ENCODE peak calls at places on chromosome 5, in four cellular contexts. Q is IMR-90, P is GM12878, O is K562. K is an unnamed sample.
A peak's percentile ranks its signal among the peaks of the same experiment; 100 is the strongest.

GRCh38 chr5:113311301-113311700 is 123.5 kb downstream of the TSSK1B start:
- DNase-seq in Q (no peak), P (no peak), O (no peak), K (no peak)

GRCh38 chr5:104573979-104574709 is 1011.6 kb upstream of the NUDT12 start:
- DNase-seq in Q (no peak), P (no peak), O (no peak), K (no peak)

GRCh38 chr5:107661650-107662044 is 9.1 kb downstream of the EFNA5 start:
- DNase-seq in Q (no peak), P (no peak), O (no peak), K (no peak)

GRCh38 chr5:163682226-163682625 is 176.8 kb downstream of the MAT2B start:
- DNase-seq in Q (no peak), P (no peak), O (no peak), K (no peak)

GRCh38 chr5:80069251-80069650 is 34.1 kb downstream of the THBS4 start:
- DNase-seq in Q (no peak), P (no peak), O (no peak), K (no peak)

GRCh38 chr5:6480133-6481051 is 31.7 kb downstream of the UBE2QL1 start:
- DNase-seq in Q (no peak), P (peak; percentile 67), O (peak; percentile 61), K (no peak)

GRCh38 chr5:108786806-108787483 is 39.2 kb downstream of the FER start:
- DNase-seq in Q (no peak), P (no peak), O (no peak), K (no peak)

GRCh38 chr5:54087436-54087835 is 222.9 kb downstream of the ARL15 start:
- DNase-seq in Q (peak; percentile 95), P (no peak), O (no peak), K (peak; percentile 50)

GRCh38 chr5:30878751-30879150 is 314.7 kb upstream of the CDH6 start:
- DNase-seq in Q (no peak), P (no peak), O (no peak), K (no peak)

GRCh38 chr5:40437452-40437861 is 242.3 kb upstream of the PTGER4 start:
- DNase-seq in Q (peak; percentile 87), P (no peak), O (no peak), K (no peak)

GRCh38 chr5:104171958-104172357 is 609.4 kb upstream of the NUDT12 start:
- DNase-seq in Q (no peak), P (no peak), O (no peak), K (no peak)

GRCh38 chr5:127826011-127826410 is 122.8 kb downstream of the CCDC192 start:
- DNase-seq in Q (peak; percentile 78), P (no peak), O (no peak), K (no peak)

GRCh38 chr5:11596185-11596584 is 308.1 kb downstream of the CTNND2 start:
- DNase-seq in Q (no peak), P (no peak), O (no peak), K (no peak)

GRCh38 chr5:32098291-32098690 is 75.8 kb downstream of the GOLPH3 start:
- DNase-seq in Q (no peak), P (no peak), O (no peak), K (peak; percentile 96)

GRCh38 chr5:78879541-78879940 is 105.6 kb downstream of the ARSB start:
- DNase-seq in Q (no peak), P (no peak), O (no peak), K (no peak)

GRCh38 chr5:174083041-174083827 is 37.7 kb downstream of the NSG2 start:
- DNase-seq in Q (no peak), P (no peak), O (no peak), K (no peak)

GRCh38 chr5:32277782-32278181 is 35.0 kb downstream of the MTMR12 start:
- DNase-seq in Q (no peak), P (no peak), O (no peak), K (no peak)

GRCh38 chr5:169939731-169940130 is 40.6 kb downstream of the INSYN2B start:
- DNase-seq in Q (no peak), P (no peak), O (no peak), K (no peak)

GRCh38 chr5:37071901-37072581 is 177.1 kb downstream of the CPLANE1 start:
- DNase-seq in Q (peak; percentile 91), P (no peak), O (no peak), K (peak; percentile 77)

GRCh38 chr5:158843305-158843704 is 256.4 kb downstream of the EBF1 start:
- DNase-seq in Q (no peak), P (no peak), O (no peak), K (no peak)

GRCh38 chr5:32047056-32047455 is 127.1 kb downstream of the GOLPH3 start:
- DNase-seq in Q (no peak), P (no peak), O (no peak), K (no peak)

GRCh38 chr5:90844931-90845330 is 286.3 kb downstream of the ADGRV1 start:
- DNase-seq in Q (no peak), P (no peak), O (no peak), K (no peak)

GRCh38 chr5:51278458-51279049 is 104.7 kb upstream of the ISL1 start:
- DNase-seq in Q (no peak), P (no peak), O (no peak), K (no peak)

GRCh38 chr5:1769752-1770442 is 29.7 kb downstream of the MRPL36 start:
- DNase-seq in Q (no peak), P (no peak), O (no peak), K (no peak)

GRCh38 chr5:90843443-90843842 is 284.8 kb downstream of the ADGRV1 start:
- DNase-seq in Q (no peak), P (no peak), O (no peak), K (no peak)

GRCh38 chr5:92513067-92513466 is 1068.0 kb downstream of the NR2F1-AS1 start:
- DNase-seq in Q (peak; percentile 2), P (no peak), O (no peak), K (no peak)

GRCh38 chr5:35213608-35214007 is 16.7 kb downstream of the PRLR start:
- DNase-seq in Q (no peak), P (no peak), O (no peak), K (no peak)

GRCh38 chr5:944992-945685 is 52.5 kb downstream of the TRIP13 start:
- DNase-seq in Q (no peak), P (no peak), O (no peak), K (no peak)

GRCh38 chr5:79146352-79146751 is 34.7 kb downstream of the BHMT start:
- DNase-seq in Q (peak; percentile 27), P (no peak), O (no peak), K (no peak)

GRCh38 chr5:125317546-125317995 is 571.1 kb upstream of the ZNF608 start:
- DNase-seq in Q (peak; percentile 16), P (no peak), O (no peak), K (no peak)

GRCh38 chr5:107672212-107673105 is 1.7 kb upstream of the EFNA5 start:
- DNase-seq in Q (peak; percentile 87), P (no peak), O (peak; percentile 27), K (peak; percentile 97)

GRCh38 chr5:69265931-69266330 is 31.2 kb downstream of the CDK7 start:
- DNase-seq in Q (no peak), P (no peak), O (no peak), K (no peak)

GRCh38 chr5:96896806-96897205 is 20.5 kb downstream of the ERAP2 start:
- DNase-seq in Q (no peak), P (no peak), O (no peak), K (no peak)

GRCh38 chr5:62578540-62578939 is at the start of gene LRRC70:
- DNase-seq in Q (peak; percentile 64), P (peak; percentile 35), O (peak; percentile 22), K (peak; percentile 93)
- TF ChIP-seq FOS in Q (no peak), P (no peak), O (no peak), K (peak; percentile 8)

DNA sequence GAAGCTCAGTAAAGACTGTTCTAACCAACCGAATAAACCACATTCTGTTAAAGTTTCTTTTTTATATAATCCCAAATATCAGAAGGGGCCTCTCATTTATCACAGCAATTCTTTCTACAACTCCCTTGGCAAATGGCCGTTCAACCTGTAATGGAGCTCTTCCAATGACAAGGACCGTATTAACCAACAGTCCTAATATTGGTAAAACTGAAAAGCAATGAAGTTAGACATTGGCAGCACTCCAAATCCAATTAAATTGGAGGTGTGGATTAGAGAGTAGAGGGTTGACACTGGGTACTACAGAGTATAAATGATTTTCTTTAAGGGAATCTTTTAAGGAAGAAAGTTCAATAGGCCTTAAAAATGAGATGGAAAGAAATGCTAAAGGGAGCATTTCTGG is 842 bp downstream of the TMED7 start:
- DNase-seq in Q (no peak), P (no peak), O (no peak), K (no peak)
- H3K27me3 ChIP-seq in Q (no peaks in the 10 kb centered on the region), P (no peaks in the 10 kb centered on the region), O (no peaks in the 10 kb centered on the region), K (no peaks in the 10 kb centered on the region)

DNA sequence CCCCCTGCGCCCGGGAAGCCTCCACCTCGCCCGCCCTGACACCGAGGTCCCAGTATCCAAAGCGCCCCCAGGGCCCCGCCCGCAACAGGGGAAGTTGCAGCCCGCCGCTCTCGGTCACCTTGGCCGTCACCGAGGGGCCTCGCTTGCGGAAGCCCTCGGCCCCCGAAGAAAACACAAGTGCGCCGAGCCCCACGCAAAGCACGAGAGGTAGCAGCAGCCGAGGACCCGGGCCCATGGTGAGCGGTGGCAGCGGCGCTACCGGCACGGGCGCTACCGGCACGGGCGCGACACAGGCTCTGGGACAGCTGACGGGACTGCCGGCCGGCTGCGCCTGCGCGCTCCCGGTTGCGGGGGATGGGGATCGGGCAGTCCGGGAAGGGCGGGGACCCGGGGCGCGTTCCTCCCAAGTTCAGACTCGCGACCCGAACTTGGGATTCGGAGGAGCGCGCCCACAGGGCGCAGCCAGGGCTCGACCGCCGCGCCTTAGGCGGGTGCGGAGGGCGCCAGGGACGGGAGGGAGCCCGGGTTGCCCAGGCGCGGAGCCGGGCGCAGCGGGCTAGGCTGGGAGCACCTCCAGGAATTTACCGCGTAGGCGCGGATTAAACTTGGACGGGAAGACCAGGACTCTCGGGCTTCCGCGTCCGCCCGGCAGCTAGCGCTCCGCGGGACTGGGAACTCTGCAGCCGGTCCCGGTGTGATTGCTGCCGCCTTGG is at the start of gene PPIC:
- DNase-seq in Q (peak; percentile 71), P (no peak), O (peak; percentile 83), K (peak; percentile 86)
- TF ChIP-seq FOS in Q (no peak), P (no peak), O (no peak), K (no peak)

GRCh38 chr5:180299526-180299925 is 7.6 kb upstream of the MAPK9 start:
- DNase-seq in Q (no peak), P (no peak), O (no peak), K (no peak)
- H3K27me3 ChIP-seq in Q (no peaks in the 10 kb centered on the region), P (no peaks in the 10 kb centered on the region), O (peaks cover 30% of the 10 kb centered on the region), K (no peaks in the 10 kb centered on the region)

GRCh38 chr5:59124983-59125960 is 542.4 kb downstream of the RAB3C start:
- DNase-seq in Q (peak; percentile 37), P (no peak), O (no peak), K (no peak)

GRCh38 chr5:59119480-59119879 is 536.6 kb downstream of the RAB3C start:
- DNase-seq in Q (no peak), P (no peak), O (no peak), K (no peak)

GRCh38 chr5:59125961-59126360 is 543.1 kb downstream of the RAB3C start:
- DNase-seq in Q (no peak), P (no peak), O (no peak), K (no peak)

GRCh38 chr5:59126665-59127354 is 543.9 kb downstream of the RAB3C start:
- DNase-seq in Q (peak; percentile 55), P (no peak), O (no peak), K (peak; percentile 41)

GRCh38 chr5:59123595-59124561 is 541.0 kb downstream of the RAB3C start:
- DNase-seq in Q (peak; percentile 41), P (peak; percentile 52), O (no peak), K (no peak)
- TF ChIP-seq FOS in Q (no peak), P (no peak), O (no peak), K (no peak)

GRCh38 chr5:139655727-139656271 is 7.7 kb downstream of the CXXC5 start:
- DNase-seq in Q (peak; percentile 69), P (no peak), O (no peak), K (no peak)
- H3K27me3 ChIP-seq in Q (no peaks in the 10 kb centered on the region), P (no peaks in the 10 kb centered on the region), O (no peaks in the 10 kb centered on the region), K (peaks cover 2% of the 10 kb centered on the region)

K was measured in endothelial cell of umbilical vein.